ENCODE peak calls at places on chromosomes 2 and 18, in four cellular contexts. L is HL-60, C is GM12878, O is K562. J is an unnamed sample.

GRCh38 chr2:85888020-85888744 is 608 bp downstream of the ST3GAL5 start:
- DNase-seq in L (no peak), C (no peak), O (no peak), J (peak)

GRCh38 chr2:42063383-42064171 is 15.8 kb downstream of the PKDCC start:
- DNase-seq in L (no peak), C (no peak), O (no peak), J (no peak)

GRCh38 chr18:24380163-24380747 is 17.4 kb downstream of the OSBPL1A start:
- DNase-seq in L (no peak), C (no peak), O (no peak), J (no peak)

GRCh38 chr2:110674620-110675555 is 3.0 kb downstream of the BUB1 start:
- DNase-seq in L (no peak), C (peak), O (peak), J (peak)

GRCh38 chr2:181891258-181891965 is at the start of gene ITPRID2:
- DNase-seq in L (peak), C (no peak), O (peak), J (peak)

GRCh38 chr2:218291934-218292699 is at the start of gene TMBIM1:
- DNase-seq in L (no peak), C (no peak), O (peak), J (peak)

GRCh38 chr2:23606968-23607367 is 222.0 kb downstream of the KLHL29 start:
- DNase-seq in L (no peak), C (no peak), O (no peak), J (no peak)

GRCh38 chr18:36561046-36561445 is 263.5 kb downstream of the FHOD3 start:
- DNase-seq in L (no peak), C (no peak), O (no peak), J (no peak)

GRCh38 chr2:173719471-173719870 is 245.7 kb downstream of the SP3 start:
- DNase-seq in L (no peak), C (no peak), O (no peak), J (no peak)

GRCh38 chr2:12708508-12709206 is 8.1 kb upstream of the TRIB2 start:
- DNase-seq in L (no peak), C (no peak), O (no peak), J (no peak)

GRCh38 chr2:40199758-40200157 is 252.1 kb downstream of the SLC8A1 start:
- DNase-seq in L (no peak), C (no peak), O (no peak), J (no peak)

GRCh38 chr2:16141641-16141921 is 201.2 kb downstream of the MYCN start:
- DNase-seq in L (no peak), C (no peak), O (no peak), J (no peak)

GRCh38 chr2:178877874-178878273 is 70.7 kb upstream of the TTN start:
- DNase-seq in L (no peak), C (no peak), O (no peak), J (no peak)

GRCh38 chr2:36489296-36489695 is 108.7 kb downstream of the FEZ2 start:
- DNase-seq in L (no peak), C (no peak), O (no peak), J (no peak)

GRCh38 chr2:224608104-224608503 is 22.9 kb upstream of the CUL3 start:
- DNase-seq in L (no peak), C (no peak), O (no peak), J (no peak)

GRCh38 chr2:168085801-168086361 is 161.5 kb downstream of the STK39 start:
- DNase-seq in L (no peak), C (no peak), O (no peak), J (no peak)

GRCh38 chr2:172749377-172749776 is 13.7 kb downstream of the RAPGEF4 start:
- DNase-seq in L (no peak), C (no peak), O (no peak), J (no peak)

GRCh38 chr2:73034661-73035374 is 36.7 kb downstream of the SFXN5 start:
- DNase-seq in L (peak), C (no peak), O (no peak), J (no peak)

GRCh38 chr18:26252411-26252810 is 26.2 kb downstream of the TAF4B start:
- DNase-seq in L (no peak), C (no peak), O (no peak), J (no peak)

GRCh38 chr18:9323750-9324445 is 10.7 kb upstream of the TWSG1 start:
- DNase-seq in L (no peak), C (no peak), O (no peak), J (no peak)

GRCh38 chr2:192011196-192011595 is 164.3 kb upstream of the CAVIN2 start:
- DNase-seq in L (no peak), C (no peak), O (no peak), J (no peak)

GRCh38 chr2:172704072-172704936 is 31.3 kb upstream of the RAPGEF4 start:
- DNase-seq in L (no peak), C (no peak), O (peak), J (no peak)

GRCh38 chr2:65172994-65173790 is 43.3 kb upstream of the RAB1A start:
- DNase-seq in L (no peak), C (no peak), O (no peak), J (no peak)

GRCh38 chr2:180010701-180011100 is 3.6 kb upstream of the CWC22 start:
- DNase-seq in L (no peak), C (no peak), O (no peak), J (no peak)

GRCh38 chr2:214035091-214035852 is 375.6 kb upstream of the VWC2L start:
- DNase-seq in L (no peak), C (no peak), O (no peak), J (no peak)

GRCh38 chr18:62102221-62102620 is 84.6 kb downstream of the PIGN start:
- DNase-seq in L (no peak), C (no peak), O (no peak), J (no peak)

GRCh38 chr2:168705534-168706470 is 96.6 kb upstream of the NOSTRIN start:
- DNase-seq in L (no peak), C (no peak), O (peak), J (no peak)

GRCh38 chr2:47041065-47041464 is 114.0 kb downstream of the STPG4 start:
- DNase-seq in L (no peak), C (no peak), O (no peak), J (no peak)

GRCh38 chr2:177984739-177985138 is 87.8 kb downstream of the PDE11A start:
- DNase-seq in L (no peak), C (no peak), O (no peak), J (no peak)

GRCh38 chr2:197798187-197798586 is 6.2 kb upstream of the PLCL1 start:
- DNase-seq in L (no peak), C (no peak), O (no peak), J (no peak)

GRCh38 chr2:5315512-5315911 is 376.7 kb upstream of the SOX11 start:
- DNase-seq in L (no peak), C (no peak), O (no peak), J (no peak)

GRCh38 chr2:18454692-18455255 is 105.7 kb downstream of the RDH14 start:
- DNase-seq in L (no peak), C (no peak), O (no peak), J (no peak)

GRCh38 chr2:237310515-237311114 is 103.3 kb downstream of the COL6A3 start:
- DNase-seq in L (no peak), C (no peak), O (no peak), J (no peak)

GRCh38 chr2:237315170-237315880 is 98.6 kb downstream of the COL6A3 start:
- DNase-seq in L (no peak), C (no peak), O (no peak), J (no peak)

GRCh38 chr2:237309416-237309815 is 104.5 kb downstream of the COL6A3 start:
- DNase-seq in L (no peak), C (no peak), O (no peak), J (no peak)

GRCh38 chr2:237314198-237314597 is 99.8 kb downstream of the COL6A3 start:
- DNase-seq in L (no peak), C (no peak), O (no peak), J (no peak)

DNA sequence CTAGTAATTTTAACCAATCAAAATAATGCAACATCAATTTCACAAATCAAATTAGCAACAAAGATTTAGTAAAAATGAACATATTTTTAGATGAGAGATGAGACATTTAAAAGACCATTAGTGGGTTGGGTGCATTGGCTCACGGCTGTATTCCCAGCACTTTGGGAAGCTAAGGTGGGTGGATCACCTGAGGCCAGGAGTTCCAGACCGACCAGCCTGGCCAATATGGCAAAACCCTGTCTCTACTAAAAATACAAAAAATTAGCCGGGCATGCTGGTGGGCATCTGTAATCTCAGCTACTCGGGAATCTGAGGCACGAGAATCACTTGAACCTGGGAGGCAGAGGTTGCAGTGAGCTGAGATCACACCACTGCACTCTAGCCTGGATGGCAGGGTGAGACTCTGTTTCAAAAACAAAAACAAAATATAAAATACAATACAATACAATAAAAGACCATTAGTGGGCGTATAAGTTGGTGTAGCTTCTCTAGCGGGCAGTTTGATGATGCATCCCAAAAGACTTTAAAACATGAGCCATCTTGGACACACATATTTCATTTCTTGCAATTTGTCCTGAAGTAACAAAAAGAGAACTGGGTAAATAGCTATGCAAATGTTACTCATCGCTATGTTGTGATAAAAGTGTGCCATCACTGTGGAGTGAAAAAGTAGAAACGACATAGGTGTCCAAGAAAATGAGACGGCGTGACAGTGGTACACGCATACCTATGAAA is 101.8 kb downstream of the COL6A3 start:
- DNase-seq in L (no peak), C (no peak), O (no peak), J (no peak)
- TF ChIP-seq SPI1 in L (no peak), C (no peak), O (no peak), J (no peak)

DNA sequence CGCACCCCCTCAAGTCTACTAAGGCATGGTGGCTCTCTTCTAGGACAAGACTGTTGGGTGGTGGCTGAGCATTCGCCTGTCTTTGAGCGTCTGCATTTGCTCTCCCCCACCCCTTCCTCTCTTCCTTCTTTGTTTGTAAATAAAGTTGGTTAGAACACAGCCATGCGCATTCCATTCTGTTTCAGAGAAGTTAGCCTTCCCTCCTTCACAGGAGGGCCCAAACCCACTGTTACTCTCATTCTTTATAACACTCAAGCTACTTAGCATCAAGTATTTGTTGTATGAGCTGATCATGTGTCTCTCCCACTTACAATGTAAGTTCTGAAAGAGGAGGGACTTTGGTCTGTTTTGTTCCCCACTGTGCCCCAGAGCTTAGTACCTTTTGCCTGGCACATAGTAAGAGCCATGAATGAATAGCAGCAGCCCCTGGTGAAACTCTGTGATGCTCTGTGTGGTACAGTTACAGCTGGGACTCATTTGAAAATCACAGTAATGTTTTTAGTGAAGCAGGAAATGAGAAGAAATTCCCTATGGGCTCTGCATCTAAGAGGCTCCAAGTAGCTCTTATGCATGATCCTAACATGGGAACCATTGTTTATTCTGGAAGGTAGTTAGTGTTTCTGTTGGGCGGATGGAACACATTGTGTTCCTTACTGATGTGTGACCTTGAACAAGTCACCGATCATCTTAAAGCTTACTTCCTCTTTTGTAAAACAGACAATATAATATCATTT is 7.7 kb downstream of the MGAT5 start:
- DNase-seq in L (no peak), C (no peak), O (no peak), J (no peak)
- TF ChIP-seq SPI1 in L (peak), C (peak), O (no peak), J (peak)

DNA sequence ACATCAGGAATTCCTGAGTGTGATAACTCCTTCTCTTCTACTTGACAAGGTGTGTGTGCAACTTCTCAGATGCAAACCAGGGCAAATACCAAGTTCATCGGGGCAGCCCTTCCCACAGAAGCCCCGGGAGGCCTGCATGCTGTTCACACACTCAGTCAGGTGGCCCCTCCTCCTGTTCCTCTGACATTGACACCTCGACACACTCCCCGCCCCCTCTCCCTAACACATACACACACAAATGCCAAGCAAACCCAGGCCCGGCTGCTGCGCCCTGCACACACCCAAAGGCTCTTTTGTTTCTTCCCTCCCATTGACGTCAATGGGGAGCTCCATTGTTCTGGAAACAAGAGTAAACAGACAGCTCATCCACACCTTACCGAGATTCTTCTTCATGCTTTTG is 1.7 kb upstream of the PER2 start:
- DNase-seq in L (no peak), C (no peak), O (peak), J (no peak)
- TF ChIP-seq SPI1 in L (no peak), C (no peak), O (no peak), J (no peak)

GRCh38 chr2:26017464-26018183 is 16.3 kb upstream of the RAB10 start:
- DNase-seq in L (no peak), C (no peak), O (no peak), J (no peak)
- TF ChIP-seq SPI1 in L (no peak), C (no peak), O (no peak), J (no peak)

DNA sequence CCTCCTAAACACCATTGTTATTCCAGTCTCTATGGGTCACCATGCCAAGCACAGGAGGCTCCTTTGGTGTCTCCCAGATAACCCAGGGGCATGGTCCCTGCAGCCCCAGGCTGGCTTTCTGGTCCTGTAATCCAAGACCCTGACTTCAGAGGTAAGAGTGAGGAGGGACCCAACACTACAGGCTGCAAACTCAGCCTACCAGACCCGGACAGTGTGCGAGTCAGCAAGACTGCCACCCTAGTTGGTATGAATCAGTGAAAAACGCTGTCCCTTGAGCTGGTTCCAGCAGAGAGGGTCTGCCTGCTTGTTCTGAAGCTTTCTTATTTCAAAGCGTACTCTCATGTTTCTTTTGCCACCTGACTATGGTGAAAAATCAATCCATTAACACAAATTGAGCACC is 47.6 kb upstream of the ZFP36L2 start:
- DNase-seq in L (no peak), C (no peak), O (no peak), J (no peak)
- TF ChIP-seq SPI1 in L (no peak), C (no peak), O (no peak), J (no peak)

DNA sequence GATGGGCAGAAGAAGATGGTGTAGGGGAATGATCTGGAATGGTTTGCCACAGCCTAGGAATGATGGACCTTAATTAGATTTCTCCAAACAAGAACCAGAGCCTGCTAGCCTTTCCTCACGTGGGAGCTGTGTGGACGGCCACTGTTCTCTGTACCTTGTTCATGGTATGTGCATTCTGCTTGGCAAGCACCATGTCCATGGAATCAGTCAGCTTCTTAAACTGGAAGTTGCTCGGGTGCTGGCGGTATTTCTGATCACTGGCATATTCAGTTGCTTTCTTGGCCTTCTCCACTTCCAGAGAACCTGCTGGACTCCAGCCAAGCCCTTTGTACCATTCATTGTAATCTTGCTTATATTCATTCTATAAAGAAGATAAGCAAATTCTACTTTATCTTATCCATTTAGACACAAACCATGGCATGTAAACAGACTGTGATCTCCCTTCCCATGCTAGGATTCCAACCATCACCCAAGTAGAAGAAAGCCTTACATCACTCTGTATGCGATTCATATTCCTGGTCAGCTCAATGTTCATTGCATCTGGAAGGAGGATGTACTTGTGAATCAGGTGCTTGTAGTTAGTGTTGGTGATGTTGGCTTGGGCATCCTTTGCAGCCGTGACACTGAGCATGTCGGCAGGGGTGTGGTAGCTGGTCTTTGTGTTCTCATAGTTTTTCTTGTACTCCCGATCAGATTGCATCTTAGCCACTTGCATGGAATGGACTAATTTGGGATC is 78.4 kb downstream of the NEB start:
- DNase-seq in L (no peak), C (no peak), O (no peak), J (no peak)
- TF ChIP-seq SPI1 in L (no peak), C (no peak), O (no peak), J (no peak)

GRCh38 chr2:239551206-239551605 is 150.4 kb upstream of the HDAC4 start:
- DNase-seq in L (no peak), C (no peak), O (no peak), J (no peak)
- TF ChIP-seq SPI1 in L (no peak), C (no peak), O (no peak), J (no peak)

GRCh38 chr18:77110400-77110799 is 22.2 kb downstream of the MBP start:
- DNase-seq in L (no peak), C (no peak), O (no peak), J (no peak)

GRCh38 chr18:77108821-77109692 is 23.5 kb downstream of the MBP start:
- DNase-seq in L (no peak), C (no peak), O (no peak), J (no peak)

GRCh38 chr18:77106331-77106730 is 26.3 kb downstream of the MBP start:
- DNase-seq in L (peak), C (no peak), O (peak), J (no peak)

GRCh38 chr18:77107218-77107815 is 25.3 kb downstream of the MBP start:
- DNase-seq in L (no peak), C (no peak), O (no peak), J (no peak)

GRCh38 chr18:77108001-77108692 is 24.4 kb downstream of the MBP start:
- DNase-seq in L (no peak), C (no peak), O (no peak), J (no peak)
- TF ChIP-seq SPI1 in L (peak), C (no peak), O (no peak), J (no peak)

GRCh38 chr2:49840428-49840975 is 686.2 kb upstream of the FSHR start:
- DNase-seq in L (no peak), C (no peak), O (no peak), J (no peak)
- TF ChIP-seq SPI1 in L (no peak), C (no peak), O (no peak), J (no peak)

DNA sequence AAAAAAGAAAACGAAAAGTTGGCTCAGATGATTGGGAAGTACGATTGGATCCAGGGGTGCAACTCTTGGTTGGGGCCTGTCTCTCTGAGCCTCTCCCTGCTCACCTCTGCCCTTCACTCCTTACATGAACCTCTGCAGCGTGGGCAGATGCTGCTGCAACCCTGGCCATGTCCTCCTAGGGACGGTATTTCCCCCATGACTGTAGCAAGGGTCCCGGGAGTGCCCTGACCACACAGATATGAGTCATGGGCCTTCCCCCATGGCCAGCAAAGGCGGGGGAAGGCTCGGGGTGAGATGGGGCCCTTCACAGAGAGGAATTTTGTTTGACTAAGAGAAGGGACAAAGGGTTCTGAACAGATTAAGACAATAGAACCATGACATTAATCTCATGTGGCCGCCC is 129.0 kb downstream of the NCK2 start:
- DNase-seq in L (no peak), C (peak), O (peak), J (peak)
- TF ChIP-seq SPI1 in L (no peak), C (peak), O (no peak), J (no peak)